ENCODE peak calls at places on chromosomes 1 and 21, in six cellular contexts. E is GM23338, G is neural progenitor cell, A is PC-3, Q is MM.1S, C is SK-N-SH. H is an unnamed sample.

GRCh38 chr21:16071761-16072160 is 342.0 kb downstream of the USP25 start:
- DNase-seq in E (no peak), G (no peak), A (no peak), Q (no peak), C (no peak), H (no peak)

GRCh38 chr1:56148466-56149193 is 430.7 kb downstream of the PLPP3 start:
- DNase-seq in E (no peak), G (no peak), A (no peak), Q (no peak), C (no peak), H (no peak)

GRCh38 chr1:156463874-156464273 is 36.7 kb downstream of the MEF2D start:
- DNase-seq in E (peak; percentile 61), G (no peak), A (no peak), Q (no peak), C (peak; percentile 3), H (no peak)

GRCh38 chr1:159214149-159214760 is 9.6 kb downstream of the ACKR1 start:
- DNase-seq in E (peak; percentile 75), G (peak; percentile 66), A (peak; percentile 72), Q (peak; percentile 58), C (peak; percentile 65), H (peak; percentile 58)

GRCh38 chr1:176517484-176517883 is 54.5 kb downstream of the PAPPA2 start:
- DNase-seq in E (no peak), G (no peak), A (peak; percentile 11), Q (no peak), C (peak; percentile 2), H (peak; percentile 75)

GRCh38 chr1:43706598-43707190 is 642 bp upstream of the ST3GAL3 start:
- DNase-seq in E (peak; percentile 84), G (peak; percentile 75), A (peak; percentile 47), Q (peak; percentile 27), C (peak; percentile 39), H (peak; percentile 57)

GRCh38 chr1:202462342-202463076 is 114.0 kb downstream of the PPP1R12B start:
- DNase-seq in E (peak; percentile 11), G (no peak), A (no peak), Q (peak; percentile 2), C (no peak), H (no peak)

GRCh38 chr21:18493420-18493819 is 89.8 kb upstream of the TMPRSS15 start:
- DNase-seq in E (no peak), G (no peak), A (peak; percentile 56), Q (no peak), C (no peak), H (peak; percentile 3)

GRCh38 chr1:155170806-155171205 is 2.3 kb downstream of the KRTCAP2 start:
- DNase-seq in E (no peak), G (no peak), A (no peak), Q (no peak), C (no peak), H (no peak)

GRCh38 chr1:100087396-100087795 is 45.3 kb downstream of the SASS6 start:
- DNase-seq in E (no peak), G (no peak), A (no peak), Q (no peak), C (no peak), H (no peak)

GRCh38 chr1:31575373-31576140 is 758 bp upstream of the TINAGL1 start:
- DNase-seq in E (peak; percentile 52), G (peak; percentile 4), A (peak; percentile 96), Q (no peak), C (no peak), H (no peak)

GRCh38 chr1:33338495-33339211 is 17.8 kb upstream of the A3GALT2 start:
- DNase-seq in E (peak; percentile 63), G (peak; percentile 94), A (no peak), Q (no peak), C (no peak), H (peak; percentile 92)

GRCh38 chr1:1198423-1199140 is 7.8 kb downstream of the TNFRSF18 start:
- DNase-seq in E (peak; percentile 4), G (no peak), A (no peak), Q (no peak), C (peak; percentile 46), H (no peak)

GRCh38 chr1:202168861-202169260 is 8.5 kb upstream of the PTPN7 start:
- DNase-seq in E (no peak), G (no peak), A (no peak), Q (no peak), C (no peak), H (no peak)

GRCh38 chr1:119611701-119612113 is 36.4 kb downstream of the ZNF697 start:
- DNase-seq in E (peak; percentile 96), G (peak; percentile 84), A (peak; percentile 93), Q (peak; percentile 64), C (peak; percentile 70), H (peak; percentile 56)

GRCh38 chr1:242605521-242605920 is 81.0 kb upstream of the PLD5 start:
- DNase-seq in E (no peak), G (no peak), A (peak; percentile 57), Q (no peak), C (no peak), H (no peak)

GRCh38 chr1:78464449-78464891 is 26.3 kb upstream of the PTGFR start:
- DNase-seq in E (no peak), G (no peak), A (peak; percentile 40), Q (no peak), C (no peak), H (peak; percentile 34)

GRCh38 chr1:226274138-226274537 is 34.8 kb downstream of the LIN9 start:
- DNase-seq in E (no peak), G (no peak), A (no peak), Q (no peak), C (no peak), H (no peak)

GRCh38 chr1:226268421-226269124 is 40.4 kb downstream of the LIN9 start:
- DNase-seq in E (no peak), G (no peak), A (peak; percentile 64), Q (no peak), C (no peak), H (peak; percentile 69)
- TF ChIP-seq EZH2phosphoT487 in E (no peak), G (no peak), A (no peak), Q (no peak), C (no peak), H (no peak)

GRCh38 chr1:147719029-147719703 is 41.2 kb downstream of the GJA5 start:
- DNase-seq in E (no peak), G (peak; percentile 20), A (peak; percentile 44), Q (no peak), C (no peak), H (no peak)
- H3F3A ChIP-seq in E (no peaks in the 10 kb centered on the region), G (no peaks in the 10 kb centered on the region), A (peaks cover 8% of the 10 kb centered on the region), Q (no peaks in the 10 kb centered on the region), C (no peaks in the 10 kb centered on the region), H (no peaks in the 10 kb centered on the region)

GRCh38 chr1:91428182-91428798 is 23.7 kb upstream of the HFM1 start:
- DNase-seq in E (peak; percentile 71), G (peak; percentile 64), A (no peak), Q (no peak), C (no peak), H (no peak)
- TF ChIP-seq EZH2phosphoT487 in E (no peak), G (no peak), A (no peak), Q (no peak), C (no peak), H (no peak)

DNA sequence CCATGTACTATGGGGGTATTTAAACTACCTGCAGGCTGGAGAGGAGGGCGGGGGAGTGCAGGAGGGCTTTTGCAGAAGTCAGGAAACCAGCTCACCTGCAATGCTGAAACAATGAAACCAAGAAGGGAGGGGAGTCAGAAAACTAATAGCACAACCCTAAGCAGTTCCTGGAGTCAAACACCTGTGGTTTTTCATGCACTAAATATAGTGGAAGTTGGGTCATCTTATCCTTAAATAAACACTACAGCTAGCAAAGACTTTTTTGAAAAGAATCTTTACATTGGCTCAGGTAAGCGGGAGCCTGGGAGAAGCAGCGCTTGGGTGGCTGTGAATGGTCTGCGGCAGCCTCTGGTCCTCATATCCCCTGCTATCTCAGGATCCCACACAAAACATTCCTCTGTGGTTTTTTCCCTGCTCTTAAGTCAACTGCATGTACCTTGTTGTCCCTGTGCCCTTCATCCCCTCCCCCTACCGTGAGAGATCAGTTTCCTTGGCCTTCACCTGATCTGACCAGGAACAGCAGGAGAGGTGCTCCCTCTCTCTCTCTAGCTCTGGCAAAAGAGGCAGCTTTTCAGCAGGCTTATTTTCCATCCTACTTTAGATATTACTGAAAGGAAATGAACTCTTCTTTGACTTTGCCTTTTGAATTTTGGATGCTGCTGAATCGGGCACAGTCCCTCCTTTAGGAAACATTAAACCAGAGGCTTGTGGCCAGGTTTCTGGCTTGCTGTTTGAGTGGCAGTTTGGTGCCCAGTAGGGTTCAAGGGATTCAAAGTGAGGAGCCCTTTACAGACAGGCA is 26.6 kb downstream of the TENT5C start:
- DNase-seq in E (peak; percentile 19), G (no peak), A (peak; percentile 78), Q (peak; percentile 89), C (no peak), H (no peak)
- H3F3A ChIP-seq in E (no peaks in the 10 kb centered on the region), G (no peaks in the 10 kb centered on the region), A (peaks cover 6% of the 10 kb centered on the region), Q (peaks cover 65% of the 10 kb centered on the region), C (no peaks in the 10 kb centered on the region), H (no peaks in the 10 kb centered on the region)

DNA sequence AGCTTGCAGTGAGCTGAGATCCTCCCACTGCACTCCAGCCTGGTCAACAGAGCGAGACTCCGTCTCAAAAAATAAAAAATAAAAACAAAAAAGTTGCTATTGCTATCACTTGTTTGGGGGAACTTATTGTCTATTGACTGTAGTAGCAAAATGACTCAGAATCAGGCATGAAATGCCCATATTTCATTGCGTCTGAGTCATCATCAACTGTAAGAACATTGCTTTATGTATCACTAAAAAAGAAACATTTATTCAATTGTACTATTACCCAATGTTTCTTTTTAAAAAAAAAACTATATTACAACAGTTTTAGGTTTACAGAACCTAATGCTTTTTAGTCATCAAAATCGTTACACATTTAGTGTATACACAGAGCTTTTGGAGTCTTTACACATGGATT is 91.0 kb upstream of the FMN2 start:
- DNase-seq in E (no peak), G (no peak), A (peak; percentile 93), Q (no peak), C (no peak), H (peak; percentile 79)
- TF ChIP-seq EZH2phosphoT487 in E (no peak), G (no peak), A (no peak), Q (no peak), C (no peak), H (no peak)

DNA sequence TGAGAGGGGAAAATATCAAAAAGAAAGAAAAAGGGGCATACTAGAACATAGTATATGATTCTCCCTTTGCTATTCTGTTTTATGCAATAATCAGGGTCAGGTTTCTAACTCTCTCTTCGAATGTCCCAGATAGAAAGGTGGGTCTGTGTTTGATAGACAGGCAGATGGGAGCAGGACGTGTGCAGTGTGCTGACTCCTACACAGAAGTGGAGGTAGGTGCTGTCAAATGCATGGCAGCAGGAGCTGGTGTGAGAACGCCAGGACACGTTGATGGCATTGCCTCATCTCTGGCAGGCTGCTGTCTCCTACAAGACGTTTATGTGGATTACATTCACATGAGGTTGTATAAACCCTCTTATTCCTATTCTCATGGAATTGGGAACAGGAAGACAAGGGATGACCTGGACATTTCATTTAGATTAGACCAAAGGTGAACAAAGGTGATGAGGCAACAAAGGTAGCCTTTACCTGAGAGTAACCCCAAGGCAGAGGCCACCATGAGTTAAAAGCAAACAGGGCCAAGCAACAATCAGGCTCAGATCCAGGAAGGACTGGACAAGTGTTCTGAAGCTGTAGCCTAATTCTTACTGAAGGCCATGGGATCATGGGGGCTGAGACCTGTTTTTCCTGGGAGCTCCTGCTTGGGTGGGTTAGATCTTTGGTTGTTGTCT is 37.8 kb downstream of the KCNK1 start:
- DNase-seq in E (no peak), G (no peak), A (no peak), Q (no peak), C (no peak), H (no peak)
- H3F3A ChIP-seq in E (no peaks in the 10 kb centered on the region), G (no peaks in the 10 kb centered on the region), A (peaks cover 13% of the 10 kb centered on the region), Q (no peaks in the 10 kb centered on the region), C (no peaks in the 10 kb centered on the region), H (no peaks in the 10 kb centered on the region)

H was measured in GM23248.